ENCODE peak calls at places on chromosomes 7 and 10, in seven cellular contexts. X, D, K, W, L, E and S are unnamed samples.

GRCh38 chr7:96526492-96526891 is 183.2 kb downstream of the SEM1 start:
- DNase-seq in E (no peak), X (no peak), L (no peak), K (no peak), W (no peak), D (no peak), S (no peak)

GRCh38 chr10:15344876-15345285 is 26.2 kb downstream of the FAM171A1 start:
- DNase-seq in L (no peak), W (peak; percentile 92), X (peak; percentile 34), D (no peak), K (peak; percentile 29), E (peak; percentile 87), S (peak; percentile 66)

GRCh38 chr7:16985621-16986020 is 103.8 kb upstream of the AGR3 start:
- DNase-seq in L (no peak), W (no peak), X (no peak), D (no peak), E (peak; percentile 56), K (no peak), S (peak; percentile 78)

GRCh38 chr7:72249106-72249505 is 163.0 kb downstream of the CALN1 start:
- DNase-seq in X (no peak), D (no peak), K (no peak), L (no peak), W (no peak), E (no peak), S (no peak)

GRCh38 chr10:51544933-51545332 is 154.5 kb downstream of the CSTF2T start:
- DNase-seq in D (no peak), X (no peak), L (no peak), K (no peak), E (no peak), W (no peak), S (no peak)

GRCh38 chr7:1845536-1846311 is 175.6 kb downstream of the ELFN1 start:
- DNase-seq in K (peak; percentile 0), L (no peak), D (no peak), X (no peak), W (no peak), E (no peak), S (no peak)

GRCh38 chr7:2002561-2003450 is 229.9 kb downstream of the MAD1L1 start:
- DNase-seq in E (no peak), D (no peak), X (no peak), K (peak; percentile 2), L (no peak), W (no peak), S (no peak)

GRCh38 chr10:101467286-101467770 is 113.4 kb downstream of the BTRC start:
- DNase-seq in K (peak; percentile 42), E (peak; percentile 73), X (peak; percentile 81), W (peak; percentile 74), L (no peak), D (no peak), S (peak; percentile 92)

GRCh38 chr7:131231381-131232220 is 96.1 kb upstream of the MKLN1 start:
- DNase-seq in X (peak; percentile 75), L (no peak), W (peak; percentile 39), D (no peak), K (peak; percentile 10), E (no peak), S (no peak)

GRCh38 chr10:43056568-43057011 is 20.3 kb upstream of the RET start:
- DNase-seq in X (no peak), D (no peak), L (no peak), K (peak; percentile 2), W (no peak), E (no peak), S (no peak)

GRCh38 chr10:132443605-132443997 is 46.6 kb downstream of the PWWP2B start:
- DNase-seq in D (no peak), W (peak; percentile 32), K (peak; percentile 42), E (no peak), L (no peak), X (peak; percentile 23), S (peak; percentile 57)

GRCh38 chr7:1060315-1061080 is 16.2 kb downstream of the GPR146 start:
- DNase-seq in X (peak; percentile 21), W (no peak), L (no peak), K (peak; percentile 73), E (no peak), D (no peak), S (no peak)

GRCh38 chr10:43265799-43266721 is 805 bp downstream of the RASGEF1A start:
- DNase-seq in X (no peak), K (peak; percentile 77), D (no peak), E (peak; percentile 26), W (no peak), L (no peak), S (peak; percentile 28)

GRCh38 chr10:499991-500390 is 189.5 kb downstream of the DIP2C start:
- DNase-seq in L (no peak), D (no peak), X (no peak), W (no peak), E (no peak), K (no peak), S (no peak)

GRCh38 chr7:139731802-139732470 is 45.9 kb downstream of the HIPK2 start:
- DNase-seq in X (peak; percentile 92), K (peak; percentile 92), L (peak; percentile 94), W (peak; percentile 83), D (peak; percentile 79), E (peak; percentile 87), S (peak; percentile 95)

GRCh38 chr10:110914411-110914810 is 4.6 kb downstream of the BBIP1 start:
- DNase-seq in K (no peak), W (peak; percentile 54), E (no peak), X (peak; percentile 72), L (no peak), D (no peak), S (no peak)

GRCh38 chr7:157097569-157097968 is 41.2 kb upstream of the UBE3C start:
- DNase-seq in D (no peak), W (no peak), X (no peak), L (no peak), K (no peak), E (no peak), S (no peak)

GRCh38 chr10:543131-543530 is 146.3 kb downstream of the DIP2C start:
- DNase-seq in E (no peak), L (no peak), W (no peak), K (no peak), X (no peak), D (no peak), S (no peak)

GRCh38 chr7:102992820-102993531 is 80.2 kb downstream of the LRRC17 start:
- DNase-seq in K (peak; percentile 20), L (no peak), D (no peak), W (peak; percentile 98), X (peak; percentile 47), E (peak; percentile 44), S (peak; percentile 27)

GRCh38 chr7:40507166-40507565 is 372.4 kb downstream of the SUGCT start:
- DNase-seq in D (no peak), K (no peak), E (peak; percentile 17), L (no peak), X (no peak), W (no peak), S (peak; percentile 16)

GRCh38 chr10:10330481-10330880 is 687.2 kb upstream of the CELF2 start:
- DNase-seq in X (no peak), K (no peak), L (no peak), D (no peak), E (no peak), W (no peak), S (peak; percentile 9)

GRCh38 chr7:40380111-40380510 is 245.3 kb downstream of the SUGCT start:
- DNase-seq in L (no peak), K (no peak), D (no peak), X (no peak), W (no peak), E (no peak), S (no peak)

GRCh38 chr7:29854257-29854938 is 48.1 kb downstream of the WIPF3 start:
- DNase-seq in W (peak; percentile 49), D (no peak), X (peak; percentile 6), L (peak; percentile 35), K (no peak), E (peak; percentile 11), S (peak; percentile 34)

GRCh38 chr7:480531-481218 is 39.0 kb downstream of the PDGFA start:
- DNase-seq in E (no peak), D (no peak), L (no peak), X (no peak), W (no peak), K (peak; percentile 67), S (no peak)

GRCh38 chr10:79058899-79059771 is 9.6 kb upstream of the ZMIZ1 start:
- DNase-seq in D (no peak), K (peak; percentile 90), X (no peak), L (no peak), W (no peak), E (no peak), S (no peak)

DNA sequence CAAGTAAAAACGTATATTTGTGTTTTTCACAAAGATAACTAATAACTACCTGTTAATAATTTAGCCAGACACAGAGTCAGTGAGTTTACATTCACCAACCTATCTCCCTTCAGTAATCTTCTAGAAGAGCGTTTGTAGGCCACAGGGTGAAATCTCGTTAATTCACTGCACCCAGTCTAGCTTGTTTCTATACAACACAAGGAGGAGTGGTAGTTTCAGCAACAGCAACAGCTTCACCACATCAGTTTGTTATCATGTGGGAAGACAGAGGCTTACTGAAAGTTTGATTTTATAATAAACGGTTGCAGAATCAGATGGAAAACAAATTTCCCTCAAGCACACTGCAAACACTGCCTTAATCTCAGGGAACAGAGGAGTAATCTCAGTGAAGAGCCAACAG is 2.6 kb downstream of the COBL start:
- DNase-seq in X (no peak), K (no peak), D (no peak), W (no peak), E (no peak), L (no peak), S (no peak)
- H3K4me3 ChIP-seq in X (no peak overlapping the region), K (no peak overlapping the region), D (no peak overlapping the region), W (no peak overlapping the region), E (no peak overlapping the region), L (no peak overlapping the region), S (no peak overlapping the region)

GRCh38 chr7:87156709-87157108 is 4.5 kb downstream of the DMTF1 start:
- DNase-seq in X (no peak), D (no peak), E (no peak), W (peak; percentile 53), L (no peak), K (no peak), S (no peak)

GRCh38 chr7:87155788-87156187 is 3.5 kb downstream of the DMTF1 start:
- DNase-seq in X (no peak), D (no peak), K (no peak), W (peak; percentile 23), E (no peak), L (no peak), S (no peak)

GRCh38 chr7:87154166-87154565 is 1.9 kb downstream of the DMTF1 start:
- DNase-seq in E (no peak), D (no peak), X (no peak), K (no peak), L (no peak), W (no peak), S (no peak)

GRCh38 chr7:87152897-87153641 is 816 bp downstream of the DMTF1 start:
- DNase-seq in E (peak; percentile 39), K (peak; percentile 43), X (peak; percentile 11), L (peak; percentile 29), D (no peak), W (peak; percentile 20), S (peak; percentile 55)

GRCh38 chr7:87154569-87154968 is 2.3 kb downstream of the DMTF1 start:
- DNase-seq in E (no peak), K (no peak), D (no peak), W (no peak), X (no peak), L (no peak), S (no peak)
- H3K4me3 ChIP-seq in E (peak overlapping the region; percentile 51), K (no peak overlapping the region), D (peak overlapping the region; percentile 89), W (peak overlapping the region; percentile 96), X (peak overlapping the region; percentile 79), L (no peak overlapping the region), S (peak overlapping the region; percentile 79)

GRCh38 chr10:33337335-33337854 is 2.9 kb upstream of the NRP1 start:
- DNase-seq in X (peak; percentile 81), L (no peak), W (peak; percentile 86), K (peak; percentile 22), D (no peak), E (no peak), S (no peak)
- H3K4me3 ChIP-seq in X (peak overlapping the region; percentile 94), L (no peak overlapping the region), W (peak overlapping the region; percentile 77), K (no peak overlapping the region), D (peak overlapping the region; percentile 94), E (peak overlapping the region; percentile 91), S (peak overlapping the region; percentile 59)

GRCh38 chr7:39035156-39035555 is 57.4 kb downstream of the POU6F2 start:
- DNase-seq in E (no peak), X (no peak), D (no peak), L (no peak), W (no peak), K (no peak), S (no peak)
- H3K4me3 ChIP-seq in E (no peak overlapping the region), X (no peak overlapping the region), D (no peak overlapping the region), L (no peak overlapping the region), W (no peak overlapping the region), K (no peak overlapping the region), S (no peak overlapping the region)